ENCODE peak calls at places on chromosome X, in seven cellular contexts. M, I, F, H, E, T and X are unnamed samples.
A peak's percentile ranks its signal among the peaks of the same experiment; 100 is the strongest.

GRCh38 chrX:38799995-38800394 is 1.3 kb upstream of the MID1IP1 start:
- DNase-seq in M (no peak), I (no peak), F (no peak), H (peak; percentile 17), E (no peak), T (no peak), X (no peak)

GRCh38 chrX:18537524-18537923 is 112.1 kb downstream of the CDKL5 start:
- DNase-seq in M (no peak), I (no peak), F (no peak), H (no peak), E (no peak), T (no peak), X (no peak)

GRCh38 chrX:18995216-18995615 is 11.3 kb upstream of the PHKA2 start:
- DNase-seq in M (peak; percentile 43), I (no peak), F (no peak), H (no peak), E (peak; percentile 71), T (no peak), X (peak; percentile 36)

GRCh38 chrX:76253432-76253831 is 80.6 kb downstream of the PBDC1 start:
- DNase-seq in M (peak; percentile 3), I (no peak), F (no peak), H (no peak), E (peak; percentile 44), T (no peak), X (peak; percentile 31)

GRCh38 chrX:331145-331771 is 12.7 kb upstream of the GTPBP6 start:
- DNase-seq in M (peak; percentile 25), I (peak; percentile 67), F (no peak), H (no peak), E (peak; percentile 39), T (no peak), X (peak; percentile 78)

GRCh38 chrX:153954618-153955450 is 10.4 kb upstream of the RENBP start:
- DNase-seq in M (no peak), I (no peak), F (no peak), H (no peak), E (no peak), T (no peak), X (no peak)

GRCh38 chrX:153635788-153636668 is 11.0 kb upstream of the DUSP9 start:
- DNase-seq in M (peak; percentile 31), I (peak; percentile 80), F (no peak), H (no peak), E (no peak), T (no peak), X (no peak)

GRCh38 chrX:153161952-153162351 is 17.1 kb upstream of the MAGEA1 start:
- DNase-seq in M (no peak), I (no peak), F (no peak), H (no peak), E (no peak), T (no peak), X (no peak)

GRCh38 chrX:109889289-109890006 is 113.5 kb upstream of the TMEM164 start:
- DNase-seq in M (peak; percentile 15), I (no peak), F (no peak), H (no peak), E (peak; percentile 32), T (no peak), X (peak; percentile 19)